ENCODE peak calls at places on chromosome 10, in ten cellular contexts. F, K, R, J, Z, M, X, T, H and N are unnamed samples.

GRCh38 chr10:110337401-110337800 is 32.7 kb upstream of the SMNDC1 start:
- DNase-seq in X (no peak), Z (no peak), M (no peak), R (no peak), F (no peak), K (no peak), T (no peak), H (no peak), J (no peak), N (no peak)

GRCh38 chr10:92241501-92241900 is 49.4 kb downstream of the CPEB3 start:
- DNase-seq in K (no peak), F (no peak), M (no peak), R (no peak), H (no peak), X (no peak), T (no peak), Z (no peak), J (no peak), N (no peak)

GRCh38 chr10:84063440-84063839 is 75.9 kb upstream of the GHITM start:
- DNase-seq in J (no peak), K (no peak), T (no peak), H (no peak), X (no peak), M (no peak), F (no peak), R (no peak), Z (no peak), N (no peak)

GRCh38 chr10:113297226-113297625 is 255.6 kb upstream of the HABP2 start:
- DNase-seq in R (no peak), M (no peak), X (no peak), J (no peak), F (no peak), Z (peak), K (no peak), T (no peak), H (no peak), N (no peak)

GRCh38 chr10:132306951-132307751 is 599 bp downstream of the STK32C start:
- DNase-seq in R (no peak), K (peak), X (peak), J (no peak), T (peak), M (peak), H (peak), Z (no peak), F (no peak), N (peak)

GRCh38 chr10:97349752-97350117 is 15.2 kb upstream of the FRAT2 start:
- DNase-seq in Z (no peak), M (no peak), J (no peak), X (no peak), R (no peak), F (no peak), K (no peak), H (no peak), T (no peak), N (no peak)

GRCh38 chr10:125662616-125663015 is 20.3 kb downstream of the TEX36 start:
- DNase-seq in Z (peak), K (no peak), R (no peak), X (no peak), F (peak), H (no peak), J (no peak), T (peak), M (no peak), N (no peak)

GRCh38 chr10:126207313-126207771 is 180.9 kb downstream of the ADAM12 start:
- DNase-seq in K (no peak), M (no peak), R (no peak), H (no peak), F (no peak), X (no peak), J (no peak), Z (no peak), T (no peak), N (no peak)

GRCh38 chr10:74977913-74978847 is 133.3 kb upstream of the SAMD8 start:
- DNase-seq in M (no peak), T (no peak), K (peak), J (no peak), F (no peak), X (no peak), H (no peak), R (no peak), Z (no peak), N (no peak)

GRCh38 chr10:124532106-124532641 is 70.6 kb downstream of the LHPP start:
- DNase-seq in K (no peak), H (no peak), M (peak), F (peak), Z (peak), X (no peak), T (peak), R (no peak), J (peak), N (peak)

GRCh38 chr10:50561266-50561665 is 62.5 kb downstream of the SGMS1 start:
- DNase-seq in J (no peak), F (no peak), H (no peak), X (no peak), K (no peak), Z (peak), M (no peak), T (no peak), R (no peak), N (peak)

GRCh38 chr10:27190508-27190907 is 35.4 kb downstream of the MASTL start:
- DNase-seq in H (no peak), J (no peak), Z (no peak), X (no peak), T (no peak), M (no peak), F (no peak), K (no peak), R (no peak), N (no peak)

GRCh38 chr10:30967654-30968421 is 63.8 kb downstream of the ZNF438 start:
- DNase-seq in H (no peak), T (no peak), R (no peak), X (no peak), J (no peak), K (no peak), M (peak), Z (no peak), F (no peak), N (no peak)

GRCh38 chr10:99232357-99232999 is 3.2 kb downstream of the HPSE2 start:
- DNase-seq in J (no peak), Z (no peak), X (no peak), M (peak), T (no peak), R (no peak), F (no peak), K (no peak), H (no peak), N (no peak)

GRCh38 chr10:89241491-89242339 is 9.9 kb downstream of the LIPA start:
- DNase-seq in H (no peak), Z (peak), F (no peak), R (no peak), T (peak), J (no peak), M (no peak), K (no peak), X (no peak), N (no peak)

GRCh38 chr10:125344573-125345121 is 184.3 kb upstream of the CTBP2 start:
- DNase-seq in X (no peak), F (no peak), J (no peak), T (no peak), K (no peak), Z (no peak), R (no peak), H (no peak), M (peak), N (no peak)

GRCh38 chr10:11097686-11098085 is 80.0 kb downstream of the CELF2 start:
- DNase-seq in M (no peak), H (no peak), R (no peak), J (no peak), Z (no peak), T (no peak), X (no peak), F (no peak), K (no peak), N (no peak)

GRCh38 chr10:114084225-114084624 is 40.6 kb downstream of the ADRB1 start:
- DNase-seq in J (no peak), F (no peak), T (no peak), H (no peak), K (no peak), Z (no peak), X (no peak), R (no peak), M (no peak), N (no peak)

GRCh38 chr10:6423004-6423403 is 157.1 kb downstream of the PRKCQ start:
- DNase-seq in T (peak), R (no peak), J (no peak), M (no peak), Z (no peak), X (no peak), F (no peak), H (no peak), K (no peak), N (no peak)

GRCh38 chr10:70192325-70192966 is 22.1 kb upstream of the SAR1A start:
- DNase-seq in T (peak), J (no peak), Z (peak), H (no peak), X (no peak), F (no peak), M (no peak), K (no peak), R (no peak), N (no peak)

GRCh38 chr10:60816624-60817023 is 38.3 kb downstream of the CDK1 start:
- DNase-seq in H (no peak), M (peak), F (peak), X (no peak), T (peak), Z (peak), R (peak), K (peak), J (no peak), N (peak)

GRCh38 chr10:78260141-78260540 is 226.5 kb downstream of the RPS24 start:
- DNase-seq in J (no peak), M (peak), X (peak), Z (peak), F (no peak), H (no peak), R (no peak), K (no peak), T (no peak), N (no peak)

GRCh38 chr10:17912764-17913163 is 39.0 kb upstream of the SLC39A12 start:
- DNase-seq in M (no peak), T (no peak), R (no peak), H (no peak), Z (peak), K (no peak), F (no peak), X (no peak), J (no peak), N (no peak)

GRCh38 chr10:66349076-66349475 is 576.8 kb upstream of the LRRTM3 start:
- DNase-seq in X (no peak), F (no peak), J (no peak), R (no peak), K (no peak), M (no peak), H (no peak), T (no peak), Z (no peak), N (no peak)

GRCh38 chr10:130045091-130045652 is 65.5 kb downstream of the C10orf143 start:
- DNase-seq in K (no peak), F (peak), M (no peak), J (no peak), H (no peak), X (no peak), R (no peak), T (no peak), Z (no peak), N (no peak)

GRCh38 chr10:488081-488932 is 201.2 kb downstream of the DIP2C start:
- DNase-seq in M (no peak), Z (no peak), J (no peak), H (no peak), R (no peak), X (peak), F (no peak), K (no peak), T (no peak), N (no peak)

GRCh38 chr10:34102917-34103506 is 712.1 kb downstream of the PARD3 start:
- DNase-seq in J (no peak), T (no peak), Z (peak), H (no peak), R (peak), M (no peak), F (no peak), K (no peak), X (no peak), N (no peak)

GRCh38 chr10:47048533-47048905 is 137.3 kb downstream of the PTPN20 start:
- DNase-seq in R (peak), F (no peak), M (no peak), K (no peak), J (no peak), H (peak), T (no peak), X (peak), Z (peak), N (no peak)

GRCh38 chr10:110499796-110500514 is 2.2 kb downstream of the DUSP5 start:
- DNase-seq in R (no peak), H (no peak), K (no peak), Z (peak), T (no peak), J (no peak), M (no peak), F (no peak), X (no peak), N (no peak)

GRCh38 chr10:5975641-5976473 is 1.5 kb downstream of the IL15RA start:
- DNase-seq in M (no peak), X (no peak), K (peak), H (no peak), T (no peak), J (no peak), Z (peak), F (no peak), R (peak), N (peak)

GRCh38 chr10:103979530-103979929 is 12.6 kb downstream of the SLK start:
- DNase-seq in F (no peak), M (no peak), J (no peak), R (no peak), X (no peak), H (no peak), Z (no peak), T (no peak), K (no peak), N (no peak)

GRCh38 chr10:23381298-23381697 is 36.7 kb upstream of the C10orf67 start:
- DNase-seq in K (no peak), T (no peak), J (no peak), Z (no peak), H (no peak), X (no peak), M (no peak), F (peak), R (no peak), N (no peak)

GRCh38 chr10:35822316-35822715 is 180.2 kb upstream of the FZD8 start:
- DNase-seq in Z (peak), T (peak), J (peak), H (no peak), K (no peak), X (no peak), R (peak), F (no peak), M (peak), N (peak)

GRCh38 chr10:77251297-77252013 is 386.2 kb downstream of the KCNMA1 start:
- DNase-seq in K (no peak), R (no peak), T (peak), F (peak), M (peak), J (no peak), Z (peak), H (no peak), X (no peak), N (peak)

GRCh38 chr10:29688230-29688634 is 53.5 kb upstream of the SVIL start:
- DNase-seq in F (peak), X (no peak), J (no peak), M (no peak), K (no peak), T (no peak), H (no peak), Z (no peak), R (no peak), N (no peak)

DNA sequence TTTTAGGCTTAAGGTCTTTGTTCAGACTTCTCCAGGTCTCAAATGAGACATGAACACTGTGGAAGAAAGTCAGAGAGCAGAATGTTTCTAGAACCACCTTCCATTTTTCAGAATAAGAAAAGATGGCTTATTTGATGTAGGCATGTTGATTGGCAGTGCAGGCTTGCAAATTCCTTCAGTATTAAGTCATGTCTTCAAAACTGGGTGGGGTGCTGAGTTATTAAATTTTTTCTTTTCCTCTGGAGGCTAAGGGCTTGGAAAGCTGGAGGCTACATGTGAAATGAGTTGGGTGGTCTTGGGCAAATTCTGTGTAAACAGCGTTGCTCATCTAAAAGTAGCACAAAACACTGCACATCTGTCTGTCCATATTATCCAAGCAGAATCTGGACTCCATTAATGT is 62.8 kb downstream of the PRTFDC1 start:
- DNase-seq in F (no peak), K (no peak), T (no peak), R (no peak), X (no peak), J (no peak), H (no peak), Z (peak), M (no peak), N (no peak)
- H3K4me3 ChIP-seq in F (no peak), K (no peak), T (no peak), R (no peak), X (no peak), J (no peak), H (no peak), Z (no peak), M (no peak), N (no peak)

DNA sequence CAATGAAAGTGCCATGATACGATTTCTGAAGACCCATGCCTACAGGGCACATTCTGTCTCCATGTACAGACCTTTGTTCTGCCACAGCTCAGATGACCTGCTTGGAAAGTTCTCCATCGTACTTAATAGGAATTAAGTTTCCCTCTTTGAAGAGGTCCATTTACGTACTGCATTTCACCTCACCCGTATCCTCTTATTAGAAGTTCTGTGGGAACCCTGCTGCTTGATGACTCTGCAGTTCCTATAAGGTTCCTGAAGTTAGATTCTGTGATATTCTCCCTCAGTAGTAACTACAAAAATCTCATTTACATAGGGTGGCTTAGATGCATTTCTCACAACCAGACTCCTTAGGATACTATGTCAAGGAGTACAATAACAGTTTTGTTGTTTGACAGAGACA is 50.9 kb downstream of the MINDY3 start:
- DNase-seq in J (no peak), K (no peak), M (no peak), R (no peak), T (no peak), H (no peak), Z (no peak), F (no peak), X (no peak), N (no peak)
- TF ChIP-seq CTCF in J (no peak), K (no peak), M (no peak), R (no peak), T (no peak), H (no peak), Z (no peak), F (no peak), X (no peak), N (no peak)

GRCh38 chr10:24849537-24850299 is 102.7 kb downstream of the PRTFDC1 start:
- DNase-seq in R (no peak), Z (no peak), X (no peak), M (no peak), J (no peak), T (peak), H (no peak), F (peak), K (no peak), N (no peak)
- H3K4me3 ChIP-seq in R (no peak), Z (no peak), X (no peak), M (no peak), J (no peak), T (peak), H (no peak), F (peak), K (no peak), N (no peak)

DNA sequence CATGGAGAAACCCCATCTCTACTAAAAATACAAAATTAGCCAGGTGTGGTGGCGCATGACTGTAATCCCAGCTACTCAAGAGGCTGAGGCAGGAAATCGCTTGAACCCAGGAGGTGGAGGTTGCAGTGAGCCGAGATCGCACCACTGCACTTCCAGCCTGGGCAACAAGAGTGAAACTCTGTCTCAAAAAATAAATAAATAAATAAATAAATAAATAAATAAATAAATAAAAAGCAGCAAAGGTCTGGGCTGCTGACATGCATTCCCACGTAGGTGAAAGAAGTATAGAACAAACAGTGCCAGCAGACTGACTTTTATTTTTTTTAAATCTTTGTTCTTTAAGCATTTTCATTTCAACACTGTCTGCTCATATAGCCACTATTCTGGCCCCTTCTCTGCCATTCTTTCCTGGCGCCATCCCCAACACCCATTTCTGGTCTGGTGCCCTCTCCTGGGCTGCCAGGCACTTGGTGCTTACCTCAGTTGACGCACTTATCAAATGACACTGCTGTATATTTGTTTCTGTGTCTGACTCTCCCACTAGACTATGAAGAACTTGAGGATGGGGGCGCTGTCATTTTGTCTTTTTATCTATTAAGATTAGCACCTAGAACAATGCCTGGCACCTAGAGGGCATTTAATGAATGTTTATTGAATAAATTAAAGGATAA is 15.6 kb downstream of the FAM107B start:
- DNase-seq in X (no peak), K (peak), Z (no peak), R (no peak), J (no peak), M (no peak), F (peak), H (no peak), T (no peak), N (no peak)
- TF ChIP-seq CTCF in X (no peak), K (no peak), Z (peak), R (no peak), J (no peak), M (no peak), F (peak), H (no peak), T (peak), N (no peak)

DNA sequence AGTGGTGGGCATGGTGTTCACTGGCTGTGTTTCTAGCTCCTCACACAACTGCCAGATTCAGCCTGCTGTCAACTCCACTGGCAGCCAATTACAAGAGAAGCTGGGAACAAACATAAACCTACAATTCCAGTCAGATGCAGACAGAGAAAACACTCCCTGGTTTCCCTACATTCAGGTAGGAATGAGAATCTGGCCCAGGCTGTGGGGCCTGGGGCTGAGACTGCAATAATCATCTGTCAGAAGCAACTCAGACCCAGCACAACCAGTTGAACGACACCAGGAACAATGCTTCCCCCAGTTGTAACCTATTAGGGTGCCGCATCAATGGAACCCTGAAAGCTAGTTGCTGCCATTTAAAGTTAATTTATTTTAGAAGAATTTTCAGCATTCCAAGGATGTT is 29.0 kb downstream of the ERCC6 start:
- DNase-seq in F (no peak), X (no peak), M (no peak), K (no peak), R (no peak), J (no peak), H (no peak), T (no peak), Z (no peak), N (no peak)
- H3K4me3 ChIP-seq in F (no peak), X (no peak), M (no peak), K (no peak), R (no peak), J (no peak), H (no peak), T (no peak), Z (no peak), N (no peak)